ENCODE peak calls at places on chromosomes 13 and 19, in four cellular contexts. T is CD4-positive, alpha-beta T cell; H is stimulated activated CD4-positive, alpha-beta T cell treated with anti-CD3 and anti-CD28 coated beads, Interleukin-2, amount 100 ng/mL, for 48 hours; I is T-helper 22 cell. F is an unnamed sample.

GRCh38 chr13:35471466-35472307 is 4.8 kb downstream of the MAB21L1 start:
- DNase-seq in I (no peak), H (no peak), T (no peak), F (no peak)

GRCh38 chr13:67383358-67383757 is 153.2 kb upstream of the PCDH9 start:
- DNase-seq in H (no peak), T (no peak), I (no peak), F (no peak)

GRCh38 chr13:30466841-30467252 is 1.1 kb upstream of the HMGB1 start:
- DNase-seq in T (no peak), H (no peak), I (no peak), F (no peak)

GRCh38 chr19:31675187-31675913 is 326.1 kb upstream of the TSHZ3 start:
- DNase-seq in I (no peak), H (no peak), T (no peak), F (no peak)

GRCh38 chr13:110152351-110152750 is 154.6 kb downstream of the COL4A1 start:
- DNase-seq in T (no peak), I (no peak), H (no peak), F (no peak)

GRCh38 chr19:10946964-10947657 is 13.7 kb upstream of the SMARCA4 start:
- DNase-seq in H (no peak), I (no peak), T (no peak), F (no peak)

GRCh38 chr13:20174656-20175405 is 14.0 kb upstream of the GJA3 start:
- DNase-seq in T (peak), H (peak), I (no peak), F (peak)

GRCh38 chr19:4686700-4687099 is 16.6 kb upstream of the MYDGF start:
- DNase-seq in T (no peak), H (no peak), I (no peak), F (no peak)

GRCh38 chr13:73809561-73809960 is 324.6 kb downstream of the KLF12 start:
- DNase-seq in I (no peak), H (no peak), T (no peak), F (no peak)

GRCh38 chr13:38902551-38902950 is 88.1 kb downstream of the STOML3 start:
- DNase-seq in I (no peak), H (no peak), T (no peak), F (no peak)

GRCh38 chr13:113560645-113561416 is 23.7 kb upstream of the TFDP1 start:
- DNase-seq in T (no peak), H (no peak), I (no peak), F (no peak)

GRCh38 chr13:112713517-112714253 is 23.8 kb downstream of the ATP11A start:
- DNase-seq in H (no peak), I (no peak), T (no peak), F (no peak)

GRCh38 chr19:52464798-52465470 is 11.6 kb downstream of the ZNF578 start:
- DNase-seq in H (no peak), T (no peak), I (no peak), F (no peak)

GRCh38 chr13:30806784-30807183 is 71.4 kb downstream of the ALOX5AP start:
- DNase-seq in I (no peak), T (no peak), H (no peak), F (peak)

GRCh38 chr19:32798201-32798600 is 71.4 kb downstream of the SLC7A9 start:
- DNase-seq in H (no peak), T (no peak), I (no peak), F (no peak)

GRCh38 chr19:3782903-3783302 is 3.3 kb downstream of the MATK start:
- DNase-seq in I (no peak), T (no peak), H (no peak), F (no peak)

GRCh38 chr19:42199440-42200115 is 17.9 kb downstream of the DEDD2 start:
- DNase-seq in T (peak), I (peak), H (peak), F (peak)

GRCh38 chr19:46859637-46860124 is 1.1 kb upstream of the ARHGAP35 start:
- DNase-seq in I (no peak), H (no peak), T (no peak), F (no peak)

GRCh38 chr13:51590966-51591627 is 6.8 kb downstream of the WDFY2 start:
- DNase-seq in H (no peak), T (no peak), I (no peak), F (no peak)

GRCh38 chr13:95083758-95084157 is 217.5 kb downstream of the ABCC4 start:
- DNase-seq in T (no peak), I (no peak), H (no peak), F (no peak)

GRCh38 chr19:39448271-39448670 is 2.9 kb downstream of the SUPT5H start:
- DNase-seq in H (no peak), I (no peak), T (no peak), F (no peak)

GRCh38 chr13:30240608-30241007 is 66.7 kb downstream of the KATNAL1 start:
- DNase-seq in I (no peak), H (no peak), T (no peak), F (no peak)

GRCh38 chr13:27466513-27466912 is 16.1 kb upstream of the MTIF3 start:
- DNase-seq in I (no peak), T (no peak), H (no peak), F (no peak)

GRCh38 chr19:41839211-41839610 is 5.3 kb downstream of the LYPD4 start:
- DNase-seq in I (no peak), T (no peak), H (no peak), F (no peak)

GRCh38 chr19:4911314-4911713 is 2.0 kb downstream of the UHRF1 start:
- DNase-seq in I (no peak), H (no peak), T (no peak), F (no peak)

GRCh38 chr13:99743079-99743478 is 228.5 kb downstream of the ZIC5 start:
- DNase-seq in T (no peak), H (no peak), I (no peak), F (no peak)

GRCh38 chr19:5828661-5829566 is 10.6 kb downstream of the FUT6 start:
- DNase-seq in T (no peak), H (peak), I (no peak), F (no peak)

GRCh38 chr19:755063-755462 is 4.2 kb downstream of the MISP start:
- DNase-seq in I (no peak), T (no peak), H (no peak), F (no peak)